ENCODE peak calls at places on chromosomes 4 and X, in nine cellular contexts. H, U, I, O, L, V, W, F and D are unnamed samples.

GRCh38 chr4:119679251-119679650 is 50.6 kb upstream of the PDE5A start:
- DNase-seq in H (no peak), U (no peak), I (no peak), O (no peak), L (no peak), V (no peak), W (no peak), F (no peak), D (no peak)

GRCh38 chrX:68432648-68433047 is 647 bp downstream of the OPHN1 start:
- DNase-seq in H (no peak), U (no peak), I (no peak), O (no peak), L (no peak), V (no peak), W (no peak), F (no peak), D (no peak)

GRCh38 chrX:9729161-9729885 is 36.3 kb downstream of the GPR143 start:
- DNase-seq in H (no peak), U (no peak), I (no peak), O (no peak), L (no peak), V (no peak), W (no peak), F (no peak), D (no peak)

GRCh38 chr4:15368906-15369305 is 58.9 kb upstream of the C1QTNF7 start:
- DNase-seq in H (no peak), U (peak), I (no peak), O (no peak), L (no peak), V (no peak), W (no peak), F (no peak), D (peak)

GRCh38 chr4:173008436-173008835 is 160.2 kb upstream of the GALNT7 start:
- DNase-seq in H (no peak), U (no peak), I (no peak), O (no peak), L (no peak), V (no peak), W (no peak), F (no peak), D (no peak)

GRCh38 chrX:40068048-40068447 is 29.7 kb downstream of the BCOR start:
- DNase-seq in H (peak), U (no peak), I (no peak), O (peak), L (no peak), V (no peak), W (no peak), F (no peak), D (no peak)

GRCh38 chr4:31620476-31620875 is 900.3 kb downstream of the PCDH7 start:
- DNase-seq in H (no peak), U (peak), I (no peak), O (no peak), L (no peak), V (no peak), W (no peak), F (no peak), D (no peak)

GRCh38 chrX:72236841-72237240 is 2.0 kb downstream of the ERCC6L start:
- DNase-seq in H (no peak), U (no peak), I (no peak), O (no peak), L (no peak), V (no peak), W (no peak), F (no peak), D (no peak)

GRCh38 chr4:52780206-52780605 is 29.0 kb upstream of the ERVMER34-1 start:
- DNase-seq in H (no peak), U (no peak), I (no peak), O (no peak), L (no peak), V (no peak), W (no peak), F (no peak), D (no peak)

GRCh38 chr4:3257691-3258482 is 8.9 kb downstream of the MSANTD1 start:
- DNase-seq in H (peak), U (no peak), I (no peak), O (no peak), L (no peak), V (no peak), W (peak), F (no peak), D (no peak)

GRCh38 chr4:163610642-163611041 is 116.2 kb downstream of the TMA16 start:
- DNase-seq in H (no peak), U (no peak), I (no peak), O (no peak), L (no peak), V (peak), W (no peak), F (no peak), D (no peak)

GRCh38 chr4:54945838-54946237 is 179.6 kb downstream of the KDR start:
- DNase-seq in H (peak), U (no peak), I (no peak), O (no peak), L (no peak), V (no peak), W (no peak), F (no peak), D (no peak)

GRCh38 chrX:110006161-110006560 is 3.2 kb downstream of the TMEM164 start:
- DNase-seq in H (no peak), U (no peak), I (no peak), O (no peak), L (no peak), V (no peak), W (no peak), F (no peak), D (no peak)

GRCh38 chrX:109733658-109734022 is 583 bp upstream of the ACSL4 start:
- DNase-seq in H (no peak), U (no peak), I (no peak), O (no peak), L (no peak), V (no peak), W (no peak), F (no peak), D (no peak)

GRCh38 chrX:39491548-39492297 is 606.0 kb downstream of the BCOR start:
- DNase-seq in H (peak), U (no peak), I (no peak), O (peak), L (no peak), V (no peak), W (no peak), F (no peak), D (no peak)

GRCh38 chr4:76696109-76696508 is 201.8 kb downstream of the SOWAHB start:
- DNase-seq in H (no peak), U (no peak), I (peak), O (no peak), L (no peak), V (no peak), W (no peak), F (no peak), D (no peak)

GRCh38 chr4:76377922-76378321 is 43.0 kb downstream of the CCDC158 start:
- DNase-seq in H (peak), U (no peak), I (no peak), O (peak), L (peak), V (no peak), W (no peak), F (no peak), D (peak)

GRCh38 chr4:93414041-93414440 is 414.5 kb upstream of the ATOH1 start:
- DNase-seq in H (no peak), U (no peak), I (no peak), O (no peak), L (no peak), V (no peak), W (no peak), F (no peak), D (no peak)

GRCh38 chr4:174672276-174672675 is 150.0 kb upstream of the HPGD start:
- DNase-seq in H (no peak), U (no peak), I (no peak), O (no peak), L (no peak), V (no peak), W (no peak), F (no peak), D (no peak)

GRCh38 chr4:184802203-184803015 is 23.4 kb downstream of the ACSL1 start:
- DNase-seq in H (no peak), U (no peak), I (no peak), O (no peak), L (no peak), V (no peak), W (no peak), F (no peak), D (no peak)

GRCh38 chr4:52645315-52645714 is 13.8 kb downstream of the USP46 start:
- DNase-seq in H (no peak), U (no peak), I (no peak), O (no peak), L (no peak), V (no peak), W (no peak), F (no peak), D (no peak)

GRCh38 chrX:102044496-102044895 is 81.0 kb upstream of the TCEAL2 start:
- DNase-seq in H (no peak), U (no peak), I (no peak), O (no peak), L (no peak), V (no peak), W (no peak), F (no peak), D (no peak)

GRCh38 chrX:48761674-48762471 is at the start of gene GLOD5:
- DNase-seq in H (peak), U (no peak), I (peak), O (peak), L (peak), V (no peak), W (no peak), F (no peak), D (no peak)

GRCh38 chr4:28686618-28687017 is 1826.0 kb downstream of the STIM2 start:
- DNase-seq in H (peak), U (peak), I (no peak), O (no peak), L (peak), V (peak), W (no peak), F (no peak), D (no peak)

GRCh38 chrX:85052636-85053343 is 49.1 kb downstream of the APOOL start:
- DNase-seq in H (no peak), U (peak), I (no peak), O (no peak), L (no peak), V (no peak), W (no peak), F (no peak), D (peak)

GRCh38 chr4:107094976-107095375 is 58.9 kb upstream of the DKK2 start:
- DNase-seq in H (no peak), U (no peak), I (no peak), O (no peak), L (no peak), V (no peak), W (no peak), F (no peak), D (no peak)

GRCh38 chr4:145484240-145484846 is 2.7 kb downstream of the SMAD1 start:
- DNase-seq in H (no peak), U (no peak), I (peak), O (no peak), L (no peak), V (no peak), W (no peak), F (no peak), D (no peak)

GRCh38 chr4:20430555-20430954 is 178.8 kb downstream of the SLIT2 start:
- DNase-seq in H (no peak), U (no peak), I (no peak), O (no peak), L (no peak), V (no peak), W (no peak), F (no peak), D (no peak)